ENCODE peak calls at places on chromosomes 11 and 22, in eight cellular contexts. One of them, this sample, is unnamed.

GRCh38 chr11:125331357-125331756 is 164.7 kb downstream of the FEZ1 start:
- DNase-seq in activated CD4-positive, alpha-beta T cell treated with anti-CD3 and anti-CD28 coated beads, Interleukin-2, amount 10 ng/mL, durations not matched to agents 7 days and 5 days: no peak
- DNase-seq in lung: no peak
- DNase-seq in iPS DF 19.7: no peak
- DNase-seq in kidney tubule cell: no peak
- DNase-seq in SJSA1: no peak
- DNase-seq in left colon: no peak
- DNase-seq in body of pancreas: no peak
- DNase-seq in this sample: no peak

GRCh38 chr11:4418403-4418802 is 24.9 kb upstream of the TRIM21 start:
- DNase-seq in SJSA1: no peak
- DNase-seq in kidney tubule cell: no peak
- DNase-seq in iPS DF 19.7: no peak
- DNase-seq in body of pancreas: peak; percentile 83
- DNase-seq in activated CD4-positive, alpha-beta T cell treated with anti-CD3 and anti-CD28 coated beads, Interleukin-2, amount 10 ng/mL, durations not matched to agents 7 days and 5 days: no peak
- DNase-seq in lung: no peak
- DNase-seq in left colon: no peak
- DNase-seq in this sample: no peak

GRCh38 chr11:121890377-121890776 is 225.6 kb downstream of the BLID start:
- DNase-seq in activated CD4-positive, alpha-beta T cell treated with anti-CD3 and anti-CD28 coated beads, Interleukin-2, amount 10 ng/mL, durations not matched to agents 7 days and 5 days: no peak
- DNase-seq in SJSA1: no peak
- DNase-seq in lung: no peak
- DNase-seq in body of pancreas: no peak
- DNase-seq in kidney tubule cell: peak; percentile 73
- DNase-seq in left colon: no peak
- DNase-seq in iPS DF 19.7: no peak
- DNase-seq in this sample: no peak

GRCh38 chr11:122755941-122756340 is 82.4 kb upstream of the CRTAM start:
- DNase-seq in kidney tubule cell: no peak
- DNase-seq in body of pancreas: no peak
- DNase-seq in iPS DF 19.7: no peak
- DNase-seq in activated CD4-positive, alpha-beta T cell treated with anti-CD3 and anti-CD28 coated beads, Interleukin-2, amount 10 ng/mL, durations not matched to agents 7 days and 5 days: no peak
- DNase-seq in left colon: no peak
- DNase-seq in SJSA1: no peak
- DNase-seq in lung: no peak
- DNase-seq in this sample: no peak

GRCh38 chr22:19419464-19420178 is 11.9 kb downstream of the HIRA start:
- DNase-seq in lung: no peak
- DNase-seq in kidney tubule cell: no peak
- DNase-seq in activated CD4-positive, alpha-beta T cell treated with anti-CD3 and anti-CD28 coated beads, Interleukin-2, amount 10 ng/mL, durations not matched to agents 7 days and 5 days: peak; percentile 59
- DNase-seq in body of pancreas: no peak
- DNase-seq in SJSA1: no peak
- DNase-seq in left colon: no peak
- DNase-seq in iPS DF 19.7: no peak
- DNase-seq in this sample: no peak

GRCh38 chr22:25484498-25484897 is 80.0 kb upstream of the GRK3 start:
- DNase-seq in lung: no peak
- DNase-seq in SJSA1: no peak
- DNase-seq in activated CD4-positive, alpha-beta T cell treated with anti-CD3 and anti-CD28 coated beads, Interleukin-2, amount 10 ng/mL, durations not matched to agents 7 days and 5 days: no peak
- DNase-seq in kidney tubule cell: no peak
- DNase-seq in iPS DF 19.7: no peak
- DNase-seq in body of pancreas: no peak
- DNase-seq in left colon: no peak
- DNase-seq in this sample: no peak

GRCh38 chr22:49645791-49646550 is 181.7 kb downstream of the BRD1 start:
- DNase-seq in lung: no peak
- DNase-seq in activated CD4-positive, alpha-beta T cell treated with anti-CD3 and anti-CD28 coated beads, Interleukin-2, amount 10 ng/mL, durations not matched to agents 7 days and 5 days: no peak
- DNase-seq in left colon: no peak
- DNase-seq in body of pancreas: no peak
- DNase-seq in kidney tubule cell: no peak
- DNase-seq in SJSA1: no peak
- DNase-seq in iPS DF 19.7: no peak
- DNase-seq in this sample: no peak

GRCh38 chr11:34263462-34264186 is 94.2 kb downstream of the ABTB2 start:
- DNase-seq in SJSA1: no peak
- DNase-seq in iPS DF 19.7: no peak
- DNase-seq in activated CD4-positive, alpha-beta T cell treated with anti-CD3 and anti-CD28 coated beads, Interleukin-2, amount 10 ng/mL, durations not matched to agents 7 days and 5 days: no peak
- DNase-seq in kidney tubule cell: peak; percentile 96
- DNase-seq in lung: peak; percentile 75
- DNase-seq in body of pancreas: peak; percentile 91
- DNase-seq in left colon: peak; percentile 87
- DNase-seq in this sample: no peak

GRCh38 chr11:1075341-1075911 is 752 bp downstream of the MUC2 start:
- DNase-seq in body of pancreas: no peak
- DNase-seq in kidney tubule cell: no peak
- DNase-seq in iPS DF 19.7: no peak
- DNase-seq in activated CD4-positive, alpha-beta T cell treated with anti-CD3 and anti-CD28 coated beads, Interleukin-2, amount 10 ng/mL, durations not matched to agents 7 days and 5 days: no peak
- DNase-seq in left colon: no peak
- DNase-seq in SJSA1: no peak
- DNase-seq in lung: no peak
- DNase-seq in this sample: no peak

GRCh38 chr11:36510567-36511020 is 522 bp upstream of the TRAF6 start:
- DNase-seq in kidney tubule cell: peak; percentile 70
- DNase-seq in activated CD4-positive, alpha-beta T cell treated with anti-CD3 and anti-CD28 coated beads, Interleukin-2, amount 10 ng/mL, durations not matched to agents 7 days and 5 days: no peak
- DNase-seq in body of pancreas: no peak
- DNase-seq in left colon: no peak
- DNase-seq in lung: no peak
- DNase-seq in iPS DF 19.7: no peak
- DNase-seq in SJSA1: no peak
- DNase-seq in this sample: no peak

GRCh38 chr11:133012803-133013202 is 519.5 kb downstream of the OPCML start:
- DNase-seq in iPS DF 19.7: no peak
- DNase-seq in left colon: no peak
- DNase-seq in SJSA1: no peak
- DNase-seq in kidney tubule cell: no peak
- DNase-seq in activated CD4-positive, alpha-beta T cell treated with anti-CD3 and anti-CD28 coated beads, Interleukin-2, amount 10 ng/mL, durations not matched to agents 7 days and 5 days: no peak
- DNase-seq in lung: no peak
- DNase-seq in body of pancreas: no peak
- DNase-seq in this sample: no peak

GRCh38 chr22:35538801-35539321 is 1.8 kb upstream of the RASD2 start:
- DNase-seq in iPS DF 19.7: no peak
- DNase-seq in kidney tubule cell: peak; percentile 60
- DNase-seq in body of pancreas: no peak
- DNase-seq in lung: no peak
- DNase-seq in SJSA1: no peak
- DNase-seq in left colon: no peak
- DNase-seq in activated CD4-positive, alpha-beta T cell treated with anti-CD3 and anti-CD28 coated beads, Interleukin-2, amount 10 ng/mL, durations not matched to agents 7 days and 5 days: peak; percentile 14
- DNase-seq in this sample: peak; percentile 65

GRCh38 chr11:94557992-94558391 is 9.2 kb upstream of the PIWIL4 start:
- DNase-seq in SJSA1: no peak
- DNase-seq in activated CD4-positive, alpha-beta T cell treated with anti-CD3 and anti-CD28 coated beads, Interleukin-2, amount 10 ng/mL, durations not matched to agents 7 days and 5 days: no peak
- DNase-seq in left colon: no peak
- DNase-seq in lung: no peak
- DNase-seq in kidney tubule cell: no peak
- DNase-seq in iPS DF 19.7: no peak
- DNase-seq in body of pancreas: no peak
- DNase-seq in this sample: no peak

GRCh38 chr11:75241036-75241905 is 697 bp downstream of the TPBGL start:
- DNase-seq in kidney tubule cell: peak; percentile 87
- DNase-seq in SJSA1: peak; percentile 61
- DNase-seq in iPS DF 19.7: no peak
- DNase-seq in lung: peak; percentile 83
- DNase-seq in body of pancreas: peak; percentile 83
- DNase-seq in left colon: peak; percentile 65
- DNase-seq in activated CD4-positive, alpha-beta T cell treated with anti-CD3 and anti-CD28 coated beads, Interleukin-2, amount 10 ng/mL, durations not matched to agents 7 days and 5 days: peak; percentile 84
- DNase-seq in this sample: peak; percentile 98

This sample was measured in SK-N-SH.